ENCODE peak calls at places on chromosomes 2 and 18, in six cellular contexts. S, P, W, E, Q and L are unnamed samples.

GRCh38 chr2:233142355-233142897 is 82.3 kb downstream of the INPP5D start:
- DNase-seq in S (no peak), P (peak; percentile 52), W (peak; percentile 68), E (no peak), Q (no peak), L (no peak)

GRCh38 chr2:24926602-24927252 is 6.7 kb upstream of the ADCY3 start:
- DNase-seq in S (no peak), P (peak; percentile 53), W (peak; percentile 81), E (peak; percentile 79), Q (peak; percentile 39), L (peak; percentile 76)

GRCh38 chr2:85755122-85756027 is 1.6 kb downstream of the ATOH8 start:
- DNase-seq in S (no peak), P (no peak), W (no peak), E (peak; percentile 80), Q (no peak), L (no peak)

GRCh38 chr18:6628189-6628588 is 101.3 kb upstream of the ARHGAP28 start:
- DNase-seq in S (no peak), P (no peak), W (no peak), E (no peak), Q (no peak), L (no peak)

GRCh38 chr2:190636362-190636761 is 12.5 kb upstream of the NAB1 start:
- DNase-seq in S (peak; percentile 59), P (no peak), W (no peak), E (peak; percentile 85), Q (no peak), L (no peak)

GRCh38 chr18:70074091-70074490 is 126.4 kb upstream of the CD226 start:
- DNase-seq in S (no peak), P (no peak), W (no peak), E (peak; percentile 33), Q (no peak), L (no peak)

GRCh38 chr2:27258051-27258450 is 4.8 kb downstream of the SLC30A3 start:
- DNase-seq in S (no peak), P (no peak), W (no peak), E (no peak), Q (no peak), L (no peak)

GRCh38 chr2:109421101-109421500 is 192.7 kb downstream of the SEPTIN10 start:
- DNase-seq in S (no peak), P (no peak), W (peak; percentile 17), E (no peak), Q (no peak), L (no peak)

GRCh38 chr2:234240917-234241316 is 190.4 kb downstream of the SPP2 start:
- DNase-seq in S (peak; percentile 61), P (no peak), W (no peak), E (peak; percentile 80), Q (no peak), L (no peak)